ENCODE peak calls at places on chromosomes 4 and X, in nine cellular contexts. O, U, R, F, P, C, D, L and E are unnamed samples.

GRCh38 chr4:4388836-4389575 is 2.1 kb downstream of the NSG1 start:
- DNase-seq in O (no peak), U (no peak), R (no peak), F (no peak), P (no peak), C (no peak), D (no peak), L (no peak), E (no peak)

GRCh38 chr4:104728380-104729122 is 233.9 kb upstream of the CXXC4 start:
- DNase-seq in O (no peak), U (no peak), R (peak), F (peak), P (no peak), C (no peak), D (no peak), L (no peak), E (peak)

GRCh38 chr4:74671074-74671698 is 123.1 kb downstream of the BTC start:
- DNase-seq in O (no peak), U (peak), R (peak), F (peak), P (peak), C (peak), D (peak), L (peak), E (peak)

GRCh38 chr4:188147776-188148175 is 8.5 kb downstream of the TRIML1 start:
- DNase-seq in O (no peak), U (no peak), R (no peak), F (no peak), P (no peak), C (no peak), D (no peak), L (no peak), E (no peak)

GRCh38 chr4:152385551-152385950 is 150.3 kb downstream of the FBXW7 start:
- DNase-seq in O (no peak), U (no peak), R (peak), F (peak), P (no peak), C (peak), D (no peak), L (no peak), E (peak)

GRCh38 chr4:3267576-3268394 is 18.8 kb downstream of the MSANTD1 start:
- DNase-seq in O (no peak), U (no peak), R (no peak), F (no peak), P (no peak), C (no peak), D (no peak), L (no peak), E (no peak)

GRCh38 chr4:37922323-37922722 is 31.4 kb downstream of the TBC1D1 start:
- DNase-seq in O (no peak), U (no peak), R (no peak), F (peak), P (no peak), C (no peak), D (no peak), L (no peak), E (peak)

GRCh38 chr4:133151301-133151680 is 2.2 kb downstream of the PCDH10 start:
- DNase-seq in O (no peak), U (peak), R (no peak), F (no peak), P (peak), C (no peak), D (no peak), L (no peak), E (no peak)

GRCh38 chrX:101617211-101618191 is at the start of gene ARMCX6:
- DNase-seq in O (no peak), U (peak), R (peak), F (peak), P (peak), C (peak), D (peak), L (no peak), E (peak)

GRCh38 chrX:134885336-134886016 is 105.3 kb upstream of the SMIM10 start:
- DNase-seq in O (no peak), U (no peak), R (no peak), F (no peak), P (no peak), C (peak), D (no peak), L (no peak), E (no peak)

GRCh38 chr4:12360391-12360790 is 931.7 kb upstream of the HS3ST1 start:
- DNase-seq in O (no peak), U (no peak), R (peak), F (peak), P (no peak), C (no peak), D (no peak), L (no peak), E (peak)

GRCh38 chr4:148126825-148127224 is 315.4 kb downstream of the NR3C2 start:
- DNase-seq in O (peak), U (no peak), R (no peak), F (no peak), P (no peak), C (no peak), D (no peak), L (no peak), E (peak)

GRCh38 chr4:11337287-11337686 is 91.4 kb downstream of the HS3ST1 start:
- DNase-seq in O (no peak), U (no peak), R (no peak), F (no peak), P (no peak), C (no peak), D (no peak), L (no peak), E (no peak)

GRCh38 chrX:11470231-11470630 is 177.0 kb downstream of the AMELX start:
- DNase-seq in O (peak), U (no peak), R (peak), F (peak), P (no peak), C (no peak), D (no peak), L (no peak), E (peak)

GRCh38 chr4:31111794-31112193 is 391.6 kb downstream of the PCDH7 start:
- DNase-seq in O (no peak), U (no peak), R (no peak), F (no peak), P (no peak), C (no peak), D (no peak), L (no peak), E (no peak)

GRCh38 chr4:2287594-2287915 is 25.6 kb upstream of the MXD4 start:
- DNase-seq in O (no peak), U (no peak), R (no peak), F (no peak), P (no peak), C (no peak), D (no peak), L (no peak), E (no peak)